ENCODE peak calls at places on chromosome 11, in ten cellular contexts. L is Caki2; M is activated gamma-delta T cell treated with anti-CD3 and anti-CD28 coated beads, Interleukin-2, amount 50 U/mL, for 16 hours; W is KBM-7; J is GM12891; E is AG09319; N is NCI-H187; T is AG04450; O is HEK293T; G is activated T-cell treated with anti-CD3 and anti-CD28 coated beads for 4 hours. Z is an unnamed sample.

GRCh38 chr11:9351956-9352355 is 32.5 kb upstream of the IPO7 start:
- DNase-seq in L (no peak), M (no peak), W (no peak), J (no peak), E (no peak), N (no peak), T (no peak), O (no peak), G (no peak), Z (no peak)

GRCh38 chr11:93005239-93005638 is 35.8 kb downstream of the MTNR1B start:
- DNase-seq in L (no peak), M (no peak), W (no peak), J (no peak), E (no peak), N (no peak), T (peak; percentile 68), O (no peak), G (no peak), Z (no peak)

GRCh38 chr11:36014499-36014898 is 70.6 kb downstream of the LDLRAD3 start:
- DNase-seq in L (no peak), M (no peak), W (peak; percentile 20), J (no peak), E (no peak), N (no peak), T (no peak), O (no peak), G (no peak), Z (no peak)

GRCh38 chr11:62671604-62672528 is at the start of the genes LBHD1 and UQCC3:
- DNase-seq in L (peak; percentile 80), M (peak; percentile 65), W (peak; percentile 95), J (peak; percentile 85), E (peak; percentile 53), N (peak; percentile 61), T (peak; percentile 65), O (peak; percentile 62), G (peak; percentile 59), Z (peak; percentile 73)

GRCh38 chr11:99244613-99245012 is 223.9 kb downstream of the CNTN5 start:
- DNase-seq in L (no peak), M (no peak), W (no peak), J (no peak), E (no peak), N (no peak), T (no peak), O (no peak), G (no peak), Z (no peak)

GRCh38 chr11:62552931-62553838 is 6.6 kb upstream of the AHNAK start:
- DNase-seq in L (peak; percentile 93), M (no peak), W (peak; percentile 90), J (no peak), E (peak; percentile 84), N (no peak), T (peak; percentile 84), O (no peak), G (peak; percentile 31), Z (peak; percentile 95)

GRCh38 chr11:57357827-57358226 is 19.7 kb downstream of the P2RX3 start:
- DNase-seq in L (no peak), M (no peak), W (no peak), J (no peak), E (no peak), N (no peak), T (no peak), O (no peak), G (no peak), Z (no peak)

GRCh38 chr11:60924906-60925684 is 835 bp downstream of the TMEM132A start:
- DNase-seq in L (no peak), M (no peak), W (no peak), J (no peak), E (no peak), N (peak; percentile 15), T (no peak), O (peak; percentile 22), G (no peak), Z (no peak)

GRCh38 chr11:59226396-59226795 is 13.7 kb upstream of the MPEG1 start:
- DNase-seq in L (no peak), M (no peak), W (no peak), J (no peak), E (no peak), N (no peak), T (no peak), O (no peak), G (no peak), Z (no peak)

GRCh38 chr11:116925050-116925449 is 87.6 kb upstream of the APOA1 start:
- DNase-seq in L (no peak), M (no peak), W (no peak), J (no peak), E (no peak), N (no peak), T (no peak), O (no peak), G (no peak), Z (no peak)

GRCh38 chr11:61265357-61265756 is 24.4 kb downstream of the PGA5 start:
- DNase-seq in L (no peak), M (no peak), W (no peak), J (no peak), E (no peak), N (no peak), T (no peak), O (no peak), G (no peak), Z (no peak)

GRCh38 chr11:68145120-68145866 is 24.1 kb upstream of the CHKA start:
- DNase-seq in L (peak; percentile 34), M (no peak), W (no peak), J (no peak), E (no peak), N (no peak), T (no peak), O (no peak), G (no peak), Z (no peak)

GRCh38 chr11:33646629-33647028 is 54.0 kb downstream of the C11orf91 start:
- DNase-seq in L (no peak), M (no peak), W (no peak), J (no peak), E (no peak), N (no peak), T (no peak), O (no peak), G (no peak), Z (no peak)

GRCh38 chr11:67300756-67301312 is 2.5 kb upstream of the SSH3 start:
- DNase-seq in L (no peak), M (no peak), W (no peak), J (no peak), E (no peak), N (no peak), T (no peak), O (no peak), G (no peak), Z (peak; percentile 10)

GRCh38 chr11:93738647-93739081 is 2.6 kb downstream of the TAF1D start:
- DNase-seq in L (no peak), M (no peak), W (no peak), J (no peak), E (no peak), N (no peak), T (no peak), O (no peak), G (no peak), Z (no peak)

GRCh38 chr11:34427171-34427805 is 11.4 kb upstream of the CAT start:
- DNase-seq in L (peak; percentile 82), M (no peak), W (peak; percentile 88), J (no peak), E (peak; percentile 89), N (no peak), T (peak; percentile 55), O (peak; percentile 20), G (no peak), Z (no peak)

GRCh38 chr11:48005133-48005532 is 24.8 kb downstream of the PTPRJ start:
- DNase-seq in L (no peak), M (no peak), W (no peak), J (no peak), E (no peak), N (no peak), T (no peak), O (no peak), G (no peak), Z (no peak)

GRCh38 chr11:61106906-61107470 is 4.7 kb downstream of the CD5 start:
- DNase-seq in L (no peak), M (no peak), W (no peak), J (no peak), E (no peak), N (no peak), T (no peak), O (no peak), G (no peak), Z (no peak)

GRCh38 chr11:93704237-93704636 is 37.1 kb downstream of the TAF1D start:
- DNase-seq in L (no peak), M (no peak), W (no peak), J (no peak), E (no peak), N (no peak), T (no peak), O (no peak), G (no peak), Z (no peak)

GRCh38 chr11:65216830-65217229 is 35.1 kb downstream of the CAPN1 start:
- DNase-seq in L (no peak), M (no peak), W (no peak), J (no peak), E (no peak), N (no peak), T (no peak), O (peak; percentile 22), G (no peak), Z (no peak)

GRCh38 chr11:114179234-114179941 is 116.8 kb upstream of the NNMT start:
- DNase-seq in L (no peak), M (no peak), W (no peak), J (no peak), E (no peak), N (no peak), T (no peak), O (no peak), G (no peak), Z (peak; percentile 97)

GRCh38 chr11:10693509-10694071 is at the start of gene IRAG1:
- DNase-seq in L (no peak), M (no peak), W (no peak), J (no peak), E (no peak), N (no peak), T (peak; percentile 69), O (no peak), G (no peak), Z (peak; percentile 23)

GRCh38 chr11:43879789-43880639 is 617 bp upstream of the ALKBH3 start:
- DNase-seq in L (no peak), M (no peak), W (no peak), J (no peak), E (no peak), N (no peak), T (no peak), O (no peak), G (no peak), Z (no peak)

GRCh38 chr11:75189911-75190310 is 39.0 kb downstream of the SLCO2B1 start:
- DNase-seq in L (no peak), M (no peak), W (no peak), J (no peak), E (no peak), N (no peak), T (no peak), O (no peak), G (no peak), Z (no peak)

GRCh38 chr11:31233425-31233824 is 136.1 kb downstream of the DCDC1 start:
- DNase-seq in L (no peak), M (no peak), W (no peak), J (no peak), E (no peak), N (no peak), T (no peak), O (no peak), G (no peak), Z (no peak)

GRCh38 chr11:65640483-65641207 is 2.7 kb downstream of the SIPA1 start:
- DNase-seq in L (no peak), M (no peak), W (peak; percentile 94), J (no peak), E (no peak), N (no peak), T (no peak), O (no peak), G (no peak), Z (no peak)

GRCh38 chr11:117096140-117096972 is 1.9 kb downstream of the SIK3 start:
- DNase-seq in L (peak; percentile 41), M (peak; percentile 29), W (peak; percentile 50), J (peak; percentile 42), E (no peak), N (no peak), T (no peak), O (no peak), G (peak; percentile 23), Z (no peak)

GRCh38 chr11:116689413-116690127 is 83.2 kb downstream of the BUD13 start:
- DNase-seq in L (no peak), M (no peak), W (no peak), J (no peak), E (no peak), N (no peak), T (no peak), O (no peak), G (no peak), Z (no peak)

Z was measured in gastrocnemius medialis.